ENCODE peak calls at places on chromosome 1, in ten cellular contexts. U is ureter; I is mesenteric fat pad; V is stimulated activated naive CD4-positive, alpha-beta T cell; Q is activated CD4-positive, alpha-beta T cell treated with anti-CD3 and anti-CD28 coated beads for 48 hours; H is GF-D8; Z is mesendoderm; Y is NCI-H446; W is stimulated activated CD4-positive, alpha-beta T cell treated with anti-CD3 and anti-CD28 coated beads, Interleukin-1b, Interleukin-23, amount 100 ng/mL, for 24 hours; G is AG10803. X is an unnamed sample.

GRCh38 chr1:27360159-27361043 is 6.4 kb downstream of the MAP3K6 start:
- DNase-seq in Q (peak), V (peak), I (no peak), Y (no peak), U (no peak), G (no peak), W (no peak), H (no peak), Z (peak), X (no peak)

GRCh38 chr1:21334214-21335087 is 44.2 kb upstream of the ECE1 start:
- DNase-seq in W (peak), Y (peak), H (peak), U (peak), G (peak), Z (peak), I (no peak), Q (peak), V (peak), X (no peak)

GRCh38 chr1:160137216-160137862 is 14.1 kb upstream of the ATP1A4 start:
- DNase-seq in I (peak), Q (no peak), Y (peak), H (no peak), V (no peak), U (no peak), G (no peak), W (no peak), Z (no peak), X (no peak)

GRCh38 chr1:94069649-94070285 is 51.2 kb downstream of the ABCA4 start:
- DNase-seq in W (no peak), U (no peak), Y (no peak), Z (no peak), I (no peak), G (peak), Q (no peak), V (no peak), H (no peak), X (no peak)

GRCh38 chr1:183800449-183800848 is 4.5 kb upstream of the RGL1 start:
- DNase-seq in H (no peak), Q (no peak), W (no peak), V (no peak), I (no peak), Z (no peak), G (no peak), Y (no peak), U (no peak), X (no peak)

GRCh38 chr1:5619469-5619868 is 372.8 kb downstream of the NPHP4 start:
- DNase-seq in V (no peak), Y (no peak), Z (no peak), I (no peak), G (no peak), W (no peak), H (no peak), U (no peak), Q (no peak), X (no peak)

GRCh38 chr1:36583080-36583479 is 100.4 kb upstream of the CSF3R start:
- DNase-seq in I (no peak), W (no peak), Y (no peak), V (no peak), H (no peak), U (no peak), G (no peak), Z (no peak), Q (no peak), X (no peak)

GRCh38 chr1:201551877-201552731 is 13.2 kb downstream of the NAV1 start:
- DNase-seq in Z (no peak), I (no peak), W (no peak), Q (no peak), V (no peak), U (no peak), Y (no peak), H (no peak), G (peak), X (no peak)

GRCh38 chr1:100629391-100629790 is 90.2 kb upstream of the VCAM1 start:
- DNase-seq in Z (no peak), W (no peak), Y (no peak), G (peak), V (no peak), H (no peak), U (no peak), Q (no peak), I (no peak), X (no peak)

GRCh38 chr1:33606272-33606671 is 133.8 kb downstream of the ZSCAN20 start:
- DNase-seq in G (no peak), V (no peak), Q (no peak), Z (no peak), U (no peak), H (no peak), I (no peak), W (no peak), Y (no peak), X (no peak)

GRCh38 chr1:219126267-219126862 is 47.3 kb upstream of the LYPLAL1 start:
- DNase-seq in G (peak), Y (no peak), V (no peak), U (no peak), I (no peak), W (no peak), H (no peak), Z (no peak), Q (no peak), X (no peak)

GRCh38 chr1:111366256-111366655 is 61.3 kb downstream of the OVGP1 start:
- DNase-seq in I (no peak), Q (no peak), V (no peak), Y (no peak), H (no peak), G (peak), U (no peak), W (no peak), Z (peak), X (no peak)

GRCh38 chr1:111745670-111746613 is 6.7 kb upstream of the INKA2 start:
- DNase-seq in H (no peak), Y (peak), Z (no peak), G (no peak), U (no peak), V (no peak), I (no peak), W (no peak), Q (no peak), X (no peak)

GRCh38 chr1:180923024-180923841 is 10.5 kb downstream of the KIAA1614 start:
- DNase-seq in W (no peak), V (no peak), Y (no peak), G (peak), Q (no peak), H (no peak), I (no peak), Z (peak), U (no peak), X (no peak)

GRCh38 chr1:4668738-4669700 is 14.6 kb downstream of the AJAP1 start:
- DNase-seq in Q (no peak), G (peak), V (no peak), Y (no peak), I (no peak), U (no peak), W (no peak), Z (peak), H (no peak), X (no peak)

GRCh38 chr1:29758764-29759499 is 522.6 kb downstream of the PTPRU start:
- DNase-seq in Y (no peak), I (no peak), W (no peak), Q (no peak), V (no peak), H (no peak), G (no peak), Z (peak), U (no peak), X (no peak)

GRCh38 chr1:197948926-197949899 is 32.0 kb downstream of the LHX9 start:
- DNase-seq in U (no peak), Q (peak), Z (no peak), V (no peak), G (no peak), I (no peak), Y (no peak), H (no peak), W (no peak), X (no peak)

GRCh38 chr1:185441608-185442007 is 124.6 kb upstream of the IVNS1ABP start:
- DNase-seq in Y (no peak), V (no peak), Z (no peak), I (no peak), G (peak), W (no peak), H (no peak), Q (no peak), U (no peak), X (peak)

GRCh38 chr1:151935154-151935553 is 25.8 kb upstream of the THEM4 start:
- DNase-seq in I (no peak), W (no peak), Y (no peak), U (no peak), G (peak), Q (no peak), H (no peak), Z (peak), V (no peak), X (no peak)

GRCh38 chr1:186008920-186009737 is 274.9 kb downstream of the HMCN1 start:
- DNase-seq in W (no peak), Y (peak), V (no peak), U (no peak), G (peak), H (no peak), I (no peak), Z (no peak), Q (no peak), X (no peak)

GRCh38 chr1:82161651-82162238 is 361.0 kb downstream of the ADGRL2 start:
- DNase-seq in H (no peak), U (no peak), W (no peak), I (no peak), G (no peak), Z (no peak), V (no peak), Y (peak), Q (no peak), X (no peak)

GRCh38 chr1:199907361-199907760 is 120.1 kb upstream of the NR5A2 start:
- DNase-seq in U (no peak), G (no peak), V (no peak), Y (no peak), Q (no peak), W (no peak), I (no peak), H (no peak), Z (no peak), X (no peak)

GRCh38 chr1:25914074-25914995 is 8.1 kb upstream of the STMN1 start:
- DNase-seq in Q (no peak), I (no peak), H (no peak), Z (peak), Y (peak), W (no peak), G (peak), V (no peak), U (no peak), X (no peak)